ENCODE peak calls at places on chromosomes 1 and 21, in eight cellular contexts. D is kidney epithelial cell; O is pancreas; F is brain microvascular endothelial cell; S is K562; V is activated CD8-positive, alpha-beta T cell treated with anti-CD3 and anti-CD28 coated beads for 36 hours; E is heart right ventricle; P is WTC11. U is an unnamed sample.

GRCh38 chr1:212470059-212470458 is 37.3 kb downstream of the NENF start:
- DNase-seq in D (peak; percentile 59), O (peak; percentile 38), F (peak; percentile 97), S (no peak), V (no peak), E (peak; percentile 65), P (no peak), U (peak; percentile 98)

GRCh38 chr1:66981679-66982078 is 56.9 kb downstream of the MIER1 start:
- DNase-seq in D (no peak), O (no peak), F (no peak), S (no peak), V (peak; percentile 65), E (no peak), P (no peak), U (no peak)

GRCh38 chr1:107820797-107821196 is 144.2 kb downstream of the VAV3 start:
- DNase-seq in D (peak; percentile 31), O (no peak), F (peak; percentile 4), S (no peak), V (no peak), E (no peak), P (no peak), U (no peak)

GRCh38 chr1:201490708-201491131 is 16.2 kb downstream of the CSRP1 start:
- DNase-seq in D (no peak), O (no peak), F (no peak), S (no peak), V (no peak), E (no peak), P (no peak), U (no peak)

GRCh38 chr1:125086611-125087010 is 3901.8 kb downstream of the SRGAP2C start:
- DNase-seq in D (no peak), O (no peak), F (no peak), S (no peak), V (no peak), E (no peak), P (no peak), U (no peak)

GRCh38 chr21:45747233-45747766 is 103.8 kb downstream of the PCBP3 start:
- DNase-seq in D (no peak), O (no peak), F (no peak), S (no peak), V (no peak), E (no peak), P (no peak), U (no peak)

GRCh38 chr1:207910678-207911354 is at the start of gene CD34:
- DNase-seq in D (no peak), O (no peak), F (no peak), S (no peak), V (peak; percentile 37), E (peak; percentile 78), P (peak; percentile 55), U (no peak)

GRCh38 chr1:18176619-18177018 is 69.0 kb downstream of the IGSF21 start:
- DNase-seq in D (no peak), O (no peak), F (no peak), S (no peak), V (no peak), E (no peak), P (no peak), U (no peak)

GRCh38 chr1:209755926-209756607 is at the start of gene TRAF3IP3:
- DNase-seq in D (no peak), O (peak; percentile 41), F (no peak), S (no peak), V (peak; percentile 94), E (no peak), P (no peak), U (no peak)

GRCh38 chr1:171457412-171457811 is 27.9 kb upstream of the PRRC2C start:
- DNase-seq in D (no peak), O (no peak), F (no peak), S (no peak), V (no peak), E (no peak), P (no peak), U (no peak)

GRCh38 chr1:52707927-52708655 is 9.9 kb upstream of the COA7 start:
- DNase-seq in D (no peak), O (no peak), F (peak; percentile 54), S (no peak), V (no peak), E (no peak), P (no peak), U (peak; percentile 73)

GRCh38 chr1:188128761-188129160 is 1300.0 kb downstream of the PLA2G4A start:
- DNase-seq in D (no peak), O (no peak), F (no peak), S (no peak), V (no peak), E (no peak), P (no peak), U (peak; percentile 73)

GRCh38 chr1:112285808-112286207 is 110.2 kb upstream of the CTTNBP2NL start:
- DNase-seq in D (no peak), O (no peak), F (no peak), S (no peak), V (no peak), E (no peak), P (no peak), U (no peak)

GRCh38 chr1:201331166-201331565 is 46.3 kb downstream of the TNNT2 start:
- DNase-seq in D (no peak), O (no peak), F (no peak), S (no peak), V (no peak), E (no peak), P (no peak), U (no peak)

GRCh38 chr1:45802343-45803298 is 791 bp upstream of the MAST2 start:
- DNase-seq in D (peak; percentile 94), O (peak; percentile 50), F (peak; percentile 98), S (peak; percentile 89), V (peak; percentile 46), E (peak; percentile 55), P (peak; percentile 40), U (peak; percentile 98)

GRCh38 chr1:108831225-108831624 is 25.7 kb downstream of the AKNAD1 start:
- DNase-seq in D (no peak), O (no peak), F (peak; percentile 65), S (no peak), V (no peak), E (no peak), P (no peak), U (peak; percentile 61)

GRCh38 chr21:34029724-34030528 is 43.5 kb upstream of the MRPS6 start:
- DNase-seq in D (peak; percentile 58), O (peak; percentile 31), F (peak; percentile 86), S (peak; percentile 85), V (peak; percentile 70), E (no peak), P (peak; percentile 62), U (peak; percentile 75)

GRCh38 chr1:82979593-82980230 is 1019.2 kb downstream of the TTLL7 start:
- DNase-seq in D (no peak), O (no peak), F (no peak), S (no peak), V (no peak), E (no peak), P (no peak), U (no peak)

GRCh38 chr1:219236933-219237610 is 63.4 kb downstream of the LYPLAL1 start:
- DNase-seq in D (peak; percentile 31), O (no peak), F (no peak), S (no peak), V (no peak), E (no peak), P (no peak), U (no peak)

GRCh38 chr21:24007592-24007991 is 1599.7 kb downstream of the MRPL39 start:
- DNase-seq in D (no peak), O (no peak), F (no peak), S (no peak), V (no peak), E (no peak), P (no peak), U (no peak)

GRCh38 chr1:77841574-77841973 is 46.9 kb upstream of the NEXN start:
- DNase-seq in D (no peak), O (no peak), F (no peak), S (no peak), V (no peak), E (no peak), P (no peak), U (no peak)

GRCh38 chr1:77850082-77850481 is 38.3 kb upstream of the NEXN start:
- DNase-seq in D (no peak), O (no peak), F (no peak), S (no peak), V (no peak), E (no peak), P (no peak), U (no peak)

GRCh38 chr1:77847621-77848080 is 40.8 kb upstream of the NEXN start:
- DNase-seq in D (no peak), O (no peak), F (no peak), S (no peak), V (peak; percentile 72), E (no peak), P (no peak), U (no peak)

GRCh38 chr1:77846966-77847365 is 41.5 kb upstream of the NEXN start:
- DNase-seq in D (no peak), O (no peak), F (no peak), S (no peak), V (no peak), E (no peak), P (no peak), U (no peak)
- TF ChIP-seq CTCF in D (no peak), O (no peak), F (no peak), S (no peak), V (no peak), E (no peak), P (no peak), U (no peak)

GRCh38 chr1:27392778-27393635 is 585 bp downstream of the GPR3 start:
- DNase-seq in D (no peak), O (no peak), F (no peak), S (peak; percentile 64), V (no peak), E (no peak), P (no peak), U (no peak)
- TF ChIP-seq CTCF in D (peak; percentile 45), O (no peak), F (peak; percentile 61), S (peak; percentile 60), V (peak; percentile 29), E (no peak), P (no peak), U (peak; percentile 31)

DNA sequence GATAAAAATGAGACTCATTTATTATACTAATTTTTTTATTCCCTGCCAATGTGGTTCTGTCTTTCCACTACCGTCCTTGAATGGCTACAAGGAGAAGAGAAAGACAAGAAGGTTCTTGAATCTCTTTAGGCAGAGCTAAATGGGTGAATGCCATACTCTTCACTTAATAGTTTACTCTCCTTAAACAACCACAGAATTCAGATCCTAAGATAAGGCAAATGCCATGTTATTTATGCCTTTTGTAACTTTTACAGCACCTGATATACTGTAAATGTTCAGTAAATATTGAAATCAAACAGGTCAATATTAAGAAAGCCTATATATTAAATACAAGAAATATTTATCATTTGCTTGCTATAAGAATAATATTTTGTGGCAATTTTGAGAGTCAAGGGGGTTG is 58.4 kb downstream of the IGSF5 start:
- DNase-seq in D (no peak), O (no peak), F (no peak), S (no peak), V (no peak), E (no peak), P (no peak), U (no peak)
- TF ChIP-seq CTCF in D (no peak), O (no peak), F (no peak), S (no peak), V (no peak), E (no peak), P (no peak), U (no peak)

DNA sequence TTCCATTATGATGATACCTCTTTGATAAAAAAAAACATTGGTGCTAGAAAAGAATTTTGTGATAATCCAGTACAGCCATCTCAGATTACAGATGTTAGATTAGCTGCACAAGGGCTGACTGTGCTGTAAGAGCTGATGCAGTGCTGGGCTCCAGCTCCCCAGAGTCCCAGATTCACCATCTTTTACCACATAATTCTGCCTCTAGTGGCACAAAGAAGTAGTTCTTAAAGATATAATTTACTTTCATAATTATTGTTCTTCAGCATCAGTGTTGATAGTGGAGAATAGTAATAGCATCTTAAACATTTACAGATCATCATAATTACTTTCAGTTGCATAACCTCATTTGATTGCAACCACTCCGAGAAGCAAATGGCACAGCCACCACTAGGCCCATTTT is 262.1 kb downstream of the BRINP2 start:
- DNase-seq in D (no peak), O (no peak), F (no peak), S (no peak), V (no peak), E (no peak), P (no peak), U (no peak)
- TF ChIP-seq CTCF in D (no peak), O (no peak), F (peak; percentile 43), S (no peak), V (no peak), E (no peak), P (no peak), U (no peak)

U was measured in HFFc6.